ENCODE peak calls at places on chromosomes 12 and 14, in four cellular contexts. Z is LoVo, Y is NCI-H2029, R is HTR-8/SVneo. P is an unnamed sample.
A peak's percentile ranks its signal among the peaks of the same experiment; 100 is the strongest.

GRCh38 chr12:119423285-119423684 is 88.8 kb downstream of the CCDC60 start:
- DNase-seq in Z (no peak), Y (peak; percentile 74), R (no peak), P (no peak)

GRCh38 chr12:42961395-42961794 is 371.8 kb upstream of the PRICKLE1 start:
- DNase-seq in Z (peak; percentile 97), Y (no peak), R (peak; percentile 39), P (no peak)

GRCh38 chr12:3496964-3497363 is 6.0 kb downstream of the PRMT8 start:
- DNase-seq in Z (no peak), Y (no peak), R (no peak), P (no peak)

GRCh38 chr12:108622425-108622824 is 11.3 kb downstream of the SELPLG start:
- DNase-seq in Z (no peak), Y (peak; percentile 51), R (no peak), P (no peak)

GRCh38 chr12:41656454-41656853 is 468.3 kb downstream of the PDZRN4 start:
- DNase-seq in Z (no peak), Y (no peak), R (no peak), P (no peak)

GRCh38 chr14:29814153-29815057 is 113.2 kb downstream of the PRKD1 start:
- DNase-seq in Z (no peak), Y (peak; percentile 72), R (no peak), P (no peak)

GRCh38 chr12:12439636-12440035 is 82.8 kb downstream of the BORCS5 start:
- DNase-seq in Z (no peak), Y (no peak), R (peak; percentile 10), P (no peak)

GRCh38 chr12:59820594-59821011 is 224.8 kb downstream of the SLC16A7 start:
- DNase-seq in Z (no peak), Y (no peak), R (no peak), P (no peak)

GRCh38 chr12:33546004-33546403 is 106.4 kb upstream of the SYT10 start:
- DNase-seq in Z (no peak), Y (no peak), R (no peak), P (no peak)

GRCh38 chr12:104083769-104084475 is 19.6 kb downstream of the HCFC2 start:
- DNase-seq in Z (no peak), Y (no peak), R (no peak), P (no peak)

GRCh38 chr12:52506858-52507715 is 13.1 kb downstream of the KRT5 start:
- DNase-seq in Z (peak; percentile 59), Y (peak; percentile 27), R (peak; percentile 50), P (no peak)

GRCh38 chr12:87671757-87672156 is 357.4 kb downstream of the C12orf50 start:
- DNase-seq in Z (no peak), Y (no peak), R (no peak), P (no peak)

GRCh38 chr14:68345738-68346137 is 447.1 kb downstream of the ZFP36L1 start:
- DNase-seq in Z (no peak), Y (no peak), R (no peak), P (no peak)

GRCh38 chr14:100537701-100538565 is 49.3 kb downstream of the BEGAIN start:
- DNase-seq in Z (no peak), Y (no peak), R (no peak), P (no peak)

GRCh38 chr12:125689576-125690410 is 624.6 kb downstream of the AACS start:
- DNase-seq in Z (no peak), Y (no peak), R (no peak), P (no peak)

GRCh38 chr12:20525064-20525610 is 156.8 kb downstream of the PDE3A start:
- DNase-seq in Z (no peak), Y (no peak), R (no peak), P (no peak)

GRCh38 chr12:58750484-58750883 is 169.8 kb downstream of the LRIG3 start:
- DNase-seq in Z (no peak), Y (no peak), R (no peak), P (no peak)

GRCh38 chr12:126384029-126384564 is 1318.9 kb downstream of the AACS start:
- DNase-seq in Z (no peak), Y (peak; percentile 30), R (no peak), P (no peak)

GRCh38 chr14:76715102-76715926 is 46.0 kb upstream of the VASH1 start:
- DNase-seq in Z (no peak), Y (no peak), R (no peak), P (no peak)

GRCh38 chr12:42091769-42092168 is 52.9 kb downstream of the GXYLT1 start:
- DNase-seq in Z (no peak), Y (no peak), R (no peak), P (no peak)

GRCh38 chr12:109250523-109250922 is 58.6 kb downstream of the FOXN4 start:
- DNase-seq in Z (no peak), Y (no peak), R (no peak), P (no peak)

GRCh38 chr12:65536876-65537661 is 258.6 kb downstream of the MSRB3 start:
- DNase-seq in Z (peak; percentile 93), Y (no peak), R (peak; percentile 73), P (no peak)

GRCh38 chr14:90375934-90376333 is 20.9 kb upstream of the CALM1 start:
- DNase-seq in Z (no peak), Y (no peak), R (no peak), P (no peak)

GRCh38 chr14:90424075-90424474 is 27.2 kb downstream of the CALM1 start:
- DNase-seq in Z (no peak), Y (no peak), R (no peak), P (peak; percentile 25)

GRCh38 chr12:84874125-84874824 is 38.3 kb downstream of the SLC6A15 start:
- DNase-seq in Z (peak; percentile 80), Y (peak; percentile 55), R (peak; percentile 14), P (no peak)

GRCh38 chr12:68631177-68631576 is 20.5 kb downstream of the RAP1B start:
- DNase-seq in Z (no peak), Y (no peak), R (no peak), P (no peak)

GRCh38 chr14:57205953-57206352 is 62.8 kb downstream of the EXOC5 start:
- DNase-seq in Z (no peak), Y (no peak), R (no peak), P (no peak)

GRCh38 chr12:28795306-28795705 is 353.8 kb upstream of the FAR2 start:
- DNase-seq in Z (peak; percentile 26), Y (no peak), R (no peak), P (no peak)

GRCh38 chr12:47832263-47832933 is 12.7 kb upstream of the HDAC7 start:
- DNase-seq in Z (no peak), Y (no peak), R (no peak), P (no peak)

P was measured in vagina.